ENCODE peak calls at places on chromosomes 5 and 9, in eight cellular contexts. J is gastrocnemius medialis, X is testis, N is ovary, A is MM.1S, P is Panc1, Z is BJ, L is stomach. G is an unnamed sample.

GRCh38 chr5:143796110-143796509 is 15.9 kb upstream of the HMHB1 start:
- DNase-seq in L (no peak), A (no peak), X (no peak), Z (no peak), P (no peak), J (no peak), N (no peak), G (no peak)

GRCh38 chr5:757931-758697 is 26.4 kb downstream of the ZDHHC11B start:
- DNase-seq in X (no peak), P (no peak), Z (no peak), N (peak; percentile 20), J (no peak), A (no peak), L (peak; percentile 37), G (no peak)

GRCh38 chr5:107805819-107806218 is 135.1 kb upstream of the EFNA5 start:
- DNase-seq in A (no peak), J (no peak), X (no peak), Z (no peak), N (no peak), P (no peak), L (no peak), G (no peak)

GRCh38 chr9:77589046-77589795 is 58.9 kb downstream of the GNA14 start:
- DNase-seq in L (peak; percentile 35), X (no peak), A (no peak), Z (no peak), J (no peak), P (no peak), N (no peak), G (no peak)

GRCh38 chr5:90628492-90628891 is 69.9 kb downstream of the ADGRV1 start:
- DNase-seq in J (no peak), X (no peak), N (no peak), A (no peak), P (no peak), Z (no peak), L (no peak), G (no peak)

GRCh38 chr9:133493845-133494540 is 15.1 kb upstream of the SLC2A6 start:
- DNase-seq in L (no peak), P (no peak), J (no peak), Z (no peak), X (no peak), A (no peak), N (no peak), G (no peak)

GRCh38 chr9:36441966-36442365 is 41.9 kb upstream of the RNF38 start:
- DNase-seq in L (no peak), A (no peak), Z (no peak), N (no peak), J (no peak), X (no peak), P (no peak), G (no peak)

GRCh38 chr5:97073420-97073819 is 69.0 kb downstream of the LIX1 start:
- DNase-seq in Z (no peak), N (no peak), A (no peak), X (no peak), P (no peak), J (no peak), L (no peak), G (no peak)

GRCh38 chr9:109934499-109935214 is 154.7 kb downstream of the PALM2AKAP2 start:
- DNase-seq in X (no peak), P (no peak), Z (no peak), A (no peak), J (no peak), L (no peak), N (no peak), G (no peak)

GRCh38 chr5:3678801-3679200 is 83.2 kb downstream of the IRX1 start:
- DNase-seq in N (no peak), J (no peak), A (no peak), P (no peak), Z (no peak), X (no peak), L (no peak), G (no peak)

GRCh38 chr9:93452710-93453046 is 703 bp downstream of the FAM120AOS start:
- DNase-seq in L (peak; percentile 40), Z (no peak), X (peak; percentile 54), P (no peak), J (peak; percentile 7), A (peak; percentile 14), N (peak; percentile 17), G (no peak)

GRCh38 chr5:128965638-128966302 is 482 bp downstream of the SLC27A6 start:
- DNase-seq in X (peak; percentile 23), J (no peak), L (no peak), A (no peak), Z (no peak), P (no peak), N (peak; percentile 7), G (no peak)

GRCh38 chr9:75378036-75378435 is 289.7 kb downstream of the OSTF1 start:
- DNase-seq in X (peak; percentile 57), A (no peak), N (peak; percentile 30), Z (no peak), P (no peak), J (peak; percentile 36), L (no peak), G (no peak)

GRCh38 chr5:83034552-83035181 is 42.5 kb downstream of the TMEM167A start:
- DNase-seq in Z (no peak), P (no peak), X (no peak), L (no peak), J (no peak), A (no peak), N (no peak), G (no peak)

GRCh38 chr9:27602954-27603353 is 29.7 kb upstream of the C9orf72 start:
- DNase-seq in L (no peak), N (no peak), X (no peak), A (no peak), J (no peak), P (no peak), Z (no peak), G (no peak)

GRCh38 chr5:158785397-158785796 is 314.3 kb downstream of the EBF1 start:
- DNase-seq in A (no peak), L (no peak), N (no peak), X (no peak), P (no peak), Z (no peak), J (no peak), G (no peak)
- H3K4me3 ChIP-seq in A (no peak overlapping the region), L (no peak overlapping the region), N (no peak overlapping the region), X (no peak overlapping the region), P (no peak overlapping the region), Z (no peak overlapping the region), J (no peak overlapping the region), G (no peak overlapping the region)

GRCh38 chr9:78678901-78679300 is 382.0 kb downstream of the PSAT1 start:
- DNase-seq in X (no peak), A (no peak), L (no peak), N (no peak), Z (no peak), J (no peak), P (no peak), G (no peak)

GRCh38 chr9:78682206-78682605 is 385.3 kb downstream of the PSAT1 start:
- DNase-seq in P (no peak), X (no peak), A (no peak), J (no peak), L (no peak), N (no peak), Z (no peak), G (no peak)

GRCh38 chr9:78677326-78677725 is 380.4 kb downstream of the PSAT1 start:
- DNase-seq in P (no peak), X (no peak), Z (no peak), J (no peak), L (no peak), A (no peak), N (no peak), G (no peak)

GRCh38 chr9:78676623-78677022 is 379.7 kb downstream of the PSAT1 start:
- DNase-seq in J (no peak), A (no peak), P (no peak), X (no peak), L (no peak), Z (peak; percentile 72), N (no peak), G (peak; percentile 19)

GRCh38 chr9:78680196-78680595 is 383.3 kb downstream of the PSAT1 start:
- DNase-seq in P (no peak), J (no peak), N (no peak), X (no peak), L (no peak), A (no peak), Z (no peak), G (no peak)
- H3K27me3 ChIP-seq in P (no peaks in the 10 kb centered on the region), J (no peaks in the 10 kb centered on the region), N (no peaks in the 10 kb centered on the region), X (no peaks in the 10 kb centered on the region), L (no peaks in the 10 kb centered on the region), A (no peaks in the 10 kb centered on the region), Z (no peaks in the 10 kb centered on the region), G (no peaks in the 10 kb centered on the region)

GRCh38 chr5:7397005-7397546 is 1.1 kb downstream of the ADCY2 start:
- DNase-seq in P (no peak), X (peak; percentile 49), N (no peak), J (peak; percentile 54), Z (no peak), A (no peak), L (no peak), G (no peak)
- TF ChIP-seq CTCF in P (peak; percentile 11), X (no peak), N (no peak), J (no peak), Z (no peak), A (peak; percentile 5), L (no peak), G (no peak)

GRCh38 chr9:129337287-129338140 is 159.5 kb upstream of the IER5L start:
- DNase-seq in L (no peak), Z (no peak), P (no peak), J (no peak), N (no peak), X (no peak), A (no peak), G (no peak)
- H3K4me3 ChIP-seq in L (peak overlapping the region; percentile 38), Z (peak overlapping the region; percentile 17), P (no peak overlapping the region), J (peak overlapping the region; percentile 41), N (peak overlapping the region; percentile 39), X (peak overlapping the region; percentile 39), A (peak overlapping the region; percentile 16), G (no peak overlapping the region)

GRCh38 chr5:139796061-139796806 is 626 bp downstream of the PSD2 start:
- DNase-seq in Z (no peak), X (no peak), N (no peak), P (no peak), J (no peak), L (no peak), A (no peak), G (no peak)

GRCh38 chr5:139797335-139797734 is 1.7 kb downstream of the PSD2 start:
- DNase-seq in N (no peak), Z (no peak), J (no peak), P (no peak), L (no peak), X (no peak), A (no peak), G (no peak)

GRCh38 chr5:139797856-139798510 is 2.4 kb downstream of the PSD2 start:
- DNase-seq in P (no peak), Z (no peak), X (no peak), A (no peak), J (no peak), L (no peak), N (no peak), G (no peak)

GRCh38 chr5:139798883-139799282 is 3.3 kb downstream of the PSD2 start:
- DNase-seq in Z (no peak), L (no peak), X (no peak), J (no peak), P (no peak), A (no peak), N (no peak), G (no peak)

GRCh38 chr5:139799359-139799758 is 3.8 kb downstream of the PSD2 start:
- DNase-seq in X (no peak), A (no peak), L (no peak), J (no peak), N (no peak), Z (no peak), P (no peak), G (no peak)
- H3K27me3 ChIP-seq in X (no peaks in the 10 kb centered on the region), A (peaks cover 87% of the 10 kb centered on the region), L (peaks cover 10% of the 10 kb centered on the region), J (peaks cover 20% of the 10 kb centered on the region), N (no peaks in the 10 kb centered on the region), Z (peaks cover 45% of the 10 kb centered on the region), P (peaks cover 16% of the 10 kb centered on the region), G (peaks cover 67% of the 10 kb centered on the region)

GRCh38 chr5:134904621-134905245 is at the start of gene PCBD2:
- DNase-seq in L (peak; percentile 93), A (peak; percentile 96), N (peak; percentile 88), J (peak; percentile 80), P (peak; percentile 72), X (peak; percentile 91), Z (peak; percentile 31), G (peak; percentile 45)
- TF ChIP-seq CTCF in L (peak; percentile 69), A (peak; percentile 87), N (peak; percentile 59), J (peak; percentile 92), P (peak; percentile 99), X (peak; percentile 88), Z (peak; percentile 85), G (peak; percentile 78)